ENCODE peak calls at places on chromosome 6, in eight cellular contexts. G is CD8-positive, alpha-beta memory T cell; Q is thyroid gland; N is psoas muscle; O is PC-3; V is tibial nerve; X is Panc1; P is CD4-positive, CD25-positive, alpha-beta regulatory T cell. H is an unnamed sample.

GRCh38 chr6:138970856-138971425 is 17.1 kb downstream of the REPS1 start:
- DNase-seq in P (no peak), G (no peak), Q (no peak), X (peak; percentile 68), O (peak; percentile 81), N (no peak), V (no peak), H (no peak)

GRCh38 chr6:113120214-113120576 is 737.0 kb upstream of the MARCKS start:
- DNase-seq in V (no peak), N (no peak), G (no peak), X (no peak), O (peak; percentile 90), P (no peak), Q (no peak), H (no peak)

GRCh38 chr6:98946877-98947410 is 802 bp downstream of the FBXL4 start:
- DNase-seq in X (no peak), Q (peak; percentile 74), O (peak; percentile 43), V (no peak), P (peak; percentile 72), G (peak; percentile 66), N (peak; percentile 21), H (peak; percentile 50)

GRCh38 chr6:73656501-73657145 is 2.8 kb upstream of the SLC17A5 start:
- DNase-seq in X (no peak), Q (no peak), O (peak; percentile 71), P (no peak), N (no peak), G (no peak), V (no peak), H (no peak)

GRCh38 chr6:142945071-142945445 is at the start of gene HIVEP2:
- DNase-seq in Q (peak; percentile 93), O (peak; percentile 76), G (peak; percentile 91), X (no peak), N (peak; percentile 88), P (peak; percentile 76), V (peak; percentile 78), H (peak; percentile 89)

GRCh38 chr6:7424967-7425807 is 35.6 kb downstream of the RIOK1 start:
- DNase-seq in N (no peak), V (no peak), X (peak; percentile 12), G (no peak), Q (peak; percentile 43), P (peak; percentile 21), O (peak; percentile 77), H (no peak)

GRCh38 chr6:135052939-135053338 is 1.7 kb downstream of the HBS1L start:
- DNase-seq in G (no peak), X (no peak), P (no peak), O (no peak), Q (no peak), V (no peak), N (no peak), H (no peak)

GRCh38 chr6:25215881-25216280 is 63.3 kb upstream of the CARMIL1 start:
- DNase-seq in Q (no peak), N (no peak), O (no peak), G (no peak), P (no peak), V (no peak), X (no peak), H (no peak)

GRCh38 chr6:167806061-167806700 is 20.5 kb upstream of the AFDN start:
- DNase-seq in Q (no peak), X (no peak), N (no peak), G (no peak), O (no peak), V (no peak), P (no peak), H (peak; percentile 77)

GRCh38 chr6:158043008-158043407 is 61.3 kb downstream of the SYNJ2 start:
- DNase-seq in O (no peak), Q (no peak), X (no peak), N (no peak), P (no peak), G (no peak), V (no peak), H (no peak)
- H3K4me1 ChIP-seq in O (peaks cover 64% of the 10 kb centered on the region), Q (no peaks in the 10 kb centered on the region), X (peaks cover 93% of the 10 kb centered on the region), N (peaks cover 71% of the 10 kb centered on the region), P (peaks cover 20% of the 10 kb centered on the region), G (peaks cover 21% of the 10 kb centered on the region), V (peaks cover 18% of the 10 kb centered on the region), H (peaks cover 11% of the 10 kb centered on the region)

GRCh38 chr6:81896561-81896960 is 144.1 kb upstream of the TENT5A start:
- DNase-seq in N (no peak), P (no peak), O (no peak), X (no peak), G (no peak), Q (no peak), V (no peak), H (no peak)
- H3K4me1 ChIP-seq in N (no peaks in the 10 kb centered on the region), P (no peaks in the 10 kb centered on the region), O (peaks cover 16% of the 10 kb centered on the region), X (no peaks in the 10 kb centered on the region), G (no peaks in the 10 kb centered on the region), Q (peaks cover 10% of the 10 kb centered on the region), V (peaks cover 64% of the 10 kb centered on the region), H (no peaks in the 10 kb centered on the region)

GRCh38 chr6:165098165-165098564 is 211.2 kb downstream of the C6orf118 start:
- DNase-seq in X (no peak), N (no peak), G (no peak), V (no peak), O (no peak), Q (no peak), P (no peak), H (no peak)

GRCh38 chr6:165091121-165091785 is 218.2 kb downstream of the C6orf118 start:
- DNase-seq in G (no peak), Q (no peak), X (no peak), P (no peak), O (peak; percentile 17), N (no peak), V (no peak), H (no peak)

GRCh38 chr6:165096209-165096608 is 213.2 kb downstream of the C6orf118 start:
- DNase-seq in X (no peak), N (no peak), V (no peak), P (no peak), Q (no peak), O (no peak), G (no peak), H (no peak)

GRCh38 chr6:165092881-165093595 is 216.4 kb downstream of the C6orf118 start:
- DNase-seq in P (no peak), G (no peak), X (no peak), O (peak; percentile 39), N (no peak), V (no peak), Q (no peak), H (no peak)

GRCh38 chr6:165096868-165097267 is 212.5 kb downstream of the C6orf118 start:
- DNase-seq in V (no peak), P (no peak), N (no peak), Q (no peak), O (no peak), G (no peak), X (no peak), H (no peak)
- H3K4me1 ChIP-seq in V (no peaks in the 10 kb centered on the region), P (no peaks in the 10 kb centered on the region), N (no peaks in the 10 kb centered on the region), Q (no peaks in the 10 kb centered on the region), O (peaks cover 4% of the 10 kb centered on the region), G (no peaks in the 10 kb centered on the region), X (no peaks in the 10 kb centered on the region), H (no peaks in the 10 kb centered on the region)

GRCh38 chr6:308768-309167 is 16.5 kb downstream of the DUSP22 start:
- DNase-seq in Q (no peak), X (no peak), P (no peak), N (no peak), V (no peak), G (no peak), O (no peak), H (no peak)
- H3K4me1 ChIP-seq in Q (no peaks in the 10 kb centered on the region), X (no peaks in the 10 kb centered on the region), P (peaks cover 15% of the 10 kb centered on the region), N (peaks cover 15% of the 10 kb centered on the region), V (peaks cover 51% of the 10 kb centered on the region), G (peaks cover 4% of the 10 kb centered on the region), O (no peaks in the 10 kb centered on the region), H (peaks cover 5% of the 10 kb centered on the region)

GRCh38 chr6:166601956-166602355 is 15.5 kb upstream of the RAMACL start:
- DNase-seq in X (no peak), N (no peak), G (no peak), P (no peak), O (no peak), V (no peak), Q (no peak), H (peak; percentile 3)

GRCh38 chr6:166602928-166603690 is 16.6 kb upstream of the RAMACL start:
- DNase-seq in Q (no peak), V (no peak), O (no peak), N (no peak), X (no peak), P (no peak), G (no peak), H (peak; percentile 12)

GRCh38 chr6:166598441-166599138 is 12.1 kb upstream of the RAMACL start:
- DNase-seq in Q (peak; percentile 31), N (peak; percentile 50), V (no peak), P (no peak), G (no peak), O (no peak), X (no peak), H (no peak)

GRCh38 chr6:166599158-166599557 is 12.7 kb upstream of the RAMACL start:
- DNase-seq in Q (no peak), O (no peak), P (no peak), X (no peak), N (no peak), V (no peak), G (no peak), H (no peak)

GRCh38 chr6:166600932-166601331 is 14.5 kb upstream of the RAMACL start:
- DNase-seq in G (no peak), O (no peak), N (no peak), X (no peak), V (no peak), P (no peak), Q (no peak), H (no peak)
- H3K4me1 ChIP-seq in G (no peaks in the 10 kb centered on the region), O (no peaks in the 10 kb centered on the region), N (no peaks in the 10 kb centered on the region), X (no peaks in the 10 kb centered on the region), V (peaks cover 28% of the 10 kb centered on the region), P (no peaks in the 10 kb centered on the region), Q (peaks cover 15% of the 10 kb centered on the region), H (no peaks in the 10 kb centered on the region)

DNA sequence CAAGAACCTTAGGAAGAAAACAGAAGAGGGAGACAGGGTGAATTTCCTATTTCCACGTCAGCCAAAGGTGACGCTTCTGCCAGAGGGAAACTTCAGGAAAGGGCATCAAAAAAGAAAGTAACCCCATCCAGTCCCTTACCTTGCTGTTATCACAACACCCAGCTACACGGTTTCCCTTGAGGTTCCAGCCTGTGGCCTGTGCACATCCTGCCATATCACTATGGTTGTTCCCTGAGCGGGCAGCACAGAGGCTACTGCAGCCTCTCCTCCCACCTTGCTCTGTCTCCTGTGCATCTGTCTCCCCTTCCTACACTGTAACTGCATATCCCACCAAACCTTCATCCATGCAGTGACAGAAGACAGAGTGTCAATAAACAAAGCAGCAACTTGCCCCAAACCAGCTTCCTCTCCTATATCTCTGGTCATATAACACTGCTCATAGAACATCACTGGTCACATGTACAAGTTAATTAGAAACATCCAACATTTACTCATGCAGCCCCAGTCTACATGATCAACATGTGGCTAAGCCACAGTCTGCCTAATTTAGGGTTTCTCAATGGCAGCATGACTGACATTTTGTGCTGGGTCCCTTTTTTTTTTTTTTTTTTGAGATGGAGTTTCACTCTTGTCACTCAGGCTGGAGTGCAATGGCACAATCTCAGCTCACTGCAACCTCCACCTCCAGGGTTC is 54.7 kb downstream of the GFOD1 start:
- DNase-seq in Q (no peak), G (no peak), X (no peak), P (no peak), O (no peak), V (no peak), N (no peak), H (no peak)
- H3K4me1 ChIP-seq in Q (peaks cover 4% of the 10 kb centered on the region), G (peaks cover 72% of the 10 kb centered on the region), X (no peaks in the 10 kb centered on the region), P (peaks cover 23% of the 10 kb centered on the region), O (peaks cover 15% of the 10 kb centered on the region), V (peaks cover 30% of the 10 kb centered on the region), N (peaks cover 34% of the 10 kb centered on the region), H (no peaks in the 10 kb centered on the region)

H was measured in colonic mucosa.